ENCODE peak calls at places on chromosomes 6 and 20, in nine cellular contexts. X is neural crest cell, C is mucosa of descending colon, V is transverse colon, R is CD14-positive monocyte, M is stomach, E is foreskin keratinocyte, S is esophagus squamous epithelium, J is H9. O is an unnamed sample.

GRCh38 chr6:69690986-69691385 is 105.8 kb downstream of the LMBRD1 start:
- DNase-seq in S (no peak), J (no peak), X (no peak), E (no peak), C (no peak), V (no peak), M (no peak), R (no peak), O (no peak)

GRCh38 chr6:80196914-80197313 is 90.4 kb downstream of the BCKDHB start:
- DNase-seq in X (no peak), V (no peak), C (no peak), J (no peak), E (no peak), R (no peak), M (no peak), S (no peak), O (no peak)

GRCh38 chr6:134446228-134446848 is 128.4 kb upstream of the SGK1 start:
- DNase-seq in S (no peak), R (no peak), J (no peak), X (no peak), V (no peak), C (no peak), E (no peak), M (no peak), O (no peak)

GRCh38 chr6:53734473-53735299 is 60.1 kb upstream of the LRRC1 start:
- DNase-seq in J (peak; percentile 74), V (peak; percentile 68), R (no peak), E (peak; percentile 93), M (peak; percentile 60), S (no peak), C (peak; percentile 82), X (peak; percentile 11), O (peak; percentile 31)

GRCh38 chr20:9353180-9353915 is 161.0 kb upstream of the LAMP5 start:
- DNase-seq in V (no peak), M (no peak), E (no peak), J (no peak), S (no peak), C (no peak), X (no peak), R (no peak), O (no peak)

GRCh38 chr6:134177236-134177635 is 124.8 kb upstream of the SLC2A12 start:
- DNase-seq in E (no peak), V (no peak), S (no peak), X (no peak), C (no peak), R (no peak), J (no peak), M (no peak), O (no peak)

GRCh38 chr6:146890644-146891434 is 292.1 kb downstream of the ADGB start:
- DNase-seq in M (no peak), E (no peak), V (no peak), X (no peak), C (no peak), J (no peak), S (no peak), R (no peak), O (no peak)

GRCh38 chr6:38225766-38226165 is 406.2 kb downstream of the ZFAND3 start:
- DNase-seq in V (no peak), C (no peak), E (no peak), M (no peak), R (no peak), S (no peak), J (no peak), X (no peak), O (no peak)

GRCh38 chr6:72748759-72749158 is 126.9 kb downstream of the KCNQ5 start:
- DNase-seq in E (peak; percentile 92), S (no peak), R (no peak), X (no peak), C (no peak), J (no peak), M (no peak), V (no peak), O (no peak)

GRCh38 chr20:15240801-15241200 is 903.4 kb upstream of the FLRT3 start:
- DNase-seq in S (no peak), J (no peak), V (no peak), M (no peak), E (no peak), C (no peak), X (no peak), R (no peak), O (no peak)

GRCh38 chr20:15232243-15232642 is 894.8 kb upstream of the FLRT3 start:
- DNase-seq in C (no peak), X (no peak), R (no peak), E (no peak), J (no peak), V (no peak), M (no peak), S (no peak), O (no peak)

GRCh38 chr20:15239542-15240206 is 902.3 kb upstream of the FLRT3 start:
- DNase-seq in M (no peak), R (no peak), X (no peak), S (no peak), C (no peak), V (no peak), J (no peak), E (no peak), O (no peak)

GRCh38 chr20:15235799-15236198 is 898.4 kb upstream of the FLRT3 start:
- DNase-seq in J (no peak), S (no peak), V (no peak), E (no peak), C (no peak), R (no peak), X (no peak), M (no peak), O (no peak)

GRCh38 chr20:15236812-15237211 is 899.4 kb upstream of the FLRT3 start:
- DNase-seq in X (peak; percentile 19), J (peak; percentile 71), V (peak; percentile 17), E (peak; percentile 35), R (no peak), M (peak; percentile 28), S (no peak), C (peak; percentile 53), O (peak; percentile 26)
- TF ChIP-seq CTCF in X (peak; percentile 63), J (peak; percentile 82), V (peak; percentile 40), E (peak; percentile 80), R (peak; percentile 34), M (peak; percentile 22), S (no peak), C (peak; percentile 12), O (peak; percentile 38)

DNA sequence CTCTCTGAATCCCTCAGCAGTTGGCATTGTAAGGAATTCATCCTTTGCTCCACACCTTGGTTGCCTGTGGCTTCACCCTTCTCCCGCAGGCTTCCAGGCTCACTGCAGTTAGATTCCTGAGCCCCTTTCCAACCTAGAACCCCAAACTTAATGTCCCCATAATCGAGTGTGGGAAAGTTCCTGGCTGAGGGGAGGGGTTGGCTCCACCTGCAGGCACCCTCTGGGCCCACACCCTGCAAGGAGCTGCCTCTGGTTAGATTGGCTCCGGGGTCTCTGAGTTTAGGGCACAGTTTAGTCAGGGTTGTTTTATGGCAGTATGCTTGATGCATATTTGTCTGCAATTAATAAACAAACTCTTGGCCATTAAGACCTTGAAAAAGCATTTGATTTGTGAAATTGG is 63.4 kb downstream of the MTHFD1L start:
- DNase-seq in E (no peak), X (no peak), R (no peak), J (peak; percentile 49), M (no peak), C (peak; percentile 2), V (no peak), S (no peak), O (peak; percentile 13)
- TF ChIP-seq CTCF in E (peak; percentile 46), X (peak; percentile 33), R (no peak), J (peak; percentile 63), M (no peak), C (no peak), V (no peak), S (no peak), O (peak; percentile 27)

GRCh38 chr20:60930023-60930790 is 321.9 kb upstream of the CDH4 start:
- DNase-seq in M (no peak), X (no peak), S (no peak), R (no peak), C (no peak), J (no peak), V (no peak), E (no peak), O (no peak)

GRCh38 chr20:60931691-60932090 is 320.4 kb upstream of the CDH4 start:
- DNase-seq in X (no peak), R (no peak), E (no peak), C (no peak), S (no peak), J (no peak), M (no peak), V (no peak), O (no peak)

GRCh38 chr20:60937581-60937980 is 314.5 kb upstream of the CDH4 start:
- DNase-seq in R (no peak), S (no peak), C (no peak), V (no peak), M (no peak), J (no peak), E (no peak), X (no peak), O (no peak)

GRCh38 chr20:60934724-60935123 is 317.3 kb upstream of the CDH4 start:
- DNase-seq in M (no peak), R (no peak), S (no peak), E (no peak), J (no peak), C (no peak), V (no peak), X (no peak), O (no peak)

DNA sequence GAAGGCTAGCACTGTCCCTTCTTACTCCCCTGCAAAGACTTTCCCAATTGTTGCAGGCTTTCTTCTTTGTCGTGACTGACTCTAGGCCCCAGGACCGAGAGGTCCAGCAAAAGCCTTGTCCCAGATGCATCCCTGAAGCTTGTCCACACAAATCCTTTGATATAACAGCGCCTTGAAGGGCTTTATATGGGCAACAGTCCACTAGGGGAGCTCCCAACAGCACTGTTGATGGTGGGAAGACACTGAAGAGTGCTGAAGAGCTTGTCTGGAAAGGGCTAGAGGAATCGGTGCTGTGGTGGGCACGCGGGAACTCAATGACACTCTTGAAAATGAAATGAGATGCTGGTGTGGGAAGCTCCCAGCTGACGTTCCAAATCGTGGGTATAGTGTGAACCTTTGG is 316.1 kb upstream of the CDH4 start:
- DNase-seq in M (no peak), S (no peak), C (no peak), J (no peak), X (no peak), V (no peak), E (no peak), R (no peak), O (no peak)
- TF ChIP-seq CTCF in M (no peak), S (no peak), C (no peak), J (peak; percentile 45), X (no peak), V (no peak), E (no peak), R (no peak), O (no peak)

DNA sequence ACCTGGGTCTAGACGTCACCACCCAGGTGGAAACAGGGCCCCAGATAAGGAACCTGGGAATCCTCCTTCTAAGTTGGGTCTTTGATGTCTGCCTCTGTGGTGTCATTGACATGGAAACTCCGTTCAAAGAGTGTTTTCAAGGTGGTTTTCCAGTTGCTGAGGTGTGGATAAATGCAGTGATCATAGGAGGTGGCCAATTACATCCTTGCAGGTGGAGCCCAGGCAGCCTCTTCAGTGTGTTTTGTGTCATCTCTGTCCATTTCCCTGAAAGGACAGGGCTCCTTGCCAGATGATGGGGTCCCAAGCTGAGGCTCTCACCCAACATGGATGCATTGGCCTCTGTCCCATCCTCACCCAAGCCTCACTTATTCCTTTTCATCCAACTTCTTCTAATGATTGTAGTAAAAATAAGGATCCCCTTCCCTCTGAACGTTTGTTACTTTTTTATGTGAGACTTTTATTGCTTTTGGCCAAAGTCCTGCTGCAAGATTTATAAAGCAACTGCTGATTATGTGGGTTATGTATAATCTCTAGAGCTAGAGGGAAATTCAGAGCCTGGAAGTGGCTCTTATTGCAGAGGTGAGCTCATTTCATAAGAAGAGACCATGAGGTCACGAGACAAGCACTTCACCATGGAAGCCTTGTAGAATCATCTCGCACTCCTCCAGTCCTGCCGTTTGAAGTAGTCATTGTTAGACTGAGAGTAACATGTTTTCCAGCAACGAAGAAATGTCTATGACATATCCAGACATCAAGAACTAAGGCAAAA is 31.9 kb upstream of the SYNDIG1 start:
- DNase-seq in S (no peak), X (no peak), E (no peak), M (no peak), C (peak; percentile 56), V (no peak), J (no peak), R (no peak), O (no peak)
- TF ChIP-seq CTCF in S (no peak), X (no peak), E (no peak), M (no peak), C (no peak), V (no peak), J (no peak), R (no peak), O (no peak)

O was measured in nephron progenitor cell.